ENCODE peak calls at places on chromosomes 1 and 21, in five cellular contexts. J, N, X, O and Y are unnamed samples. For H3K4me1, the result is how much of the 10 kb centered on the place peaks cover.

GRCh38 chr1:150473659-150474058 is 13.6 kb upstream of the TARS2 start:
- DNase-seq in J (no peak), N (no peak), X (peak), O (no peak), Y (no peak)

GRCh38 chr21:20463362-20463761 is 534.8 kb upstream of the NCAM2 start:
- DNase-seq in J (no peak), X (no peak), N (no peak), O (no peak), Y (no peak)

GRCh38 chr1:47787560-47787959 is 209.6 kb downstream of the TRABD2B start:
- DNase-seq in J (no peak), O (no peak), X (no peak), N (no peak), Y (no peak)

GRCh38 chr1:207049974-207050391 is 1.0 kb downstream of the YOD1 start:
- DNase-seq in J (peak), N (no peak), O (no peak), X (peak), Y (peak)

GRCh38 chr1:10753279-10753678 is 43.2 kb downstream of the CASZ1 start:
- DNase-seq in O (no peak), J (no peak), X (no peak), N (no peak), Y (no peak)

GRCh38 chr1:152047954-152048640 is 11.3 kb upstream of the S100A11 start:
- DNase-seq in X (peak), N (peak), J (peak), O (peak), Y (peak)

GRCh38 chr1:23664837-23665795 is 26.5 kb upstream of the RPL11 start:
- DNase-seq in J (no peak), X (peak), O (no peak), N (no peak), Y (no peak)

GRCh38 chr21:45262616-45263015 is 25.1 kb downstream of the POFUT2 start:
- DNase-seq in J (peak), O (peak), X (no peak), N (no peak), Y (no peak)

GRCh38 chr1:25194576-25195020 is 37.7 kb downstream of the SYF2 start:
- DNase-seq in O (no peak), J (no peak), N (no peak), X (no peak), Y (no peak)

GRCh38 chr1:200610846-200611245 is 9.7 kb downstream of the KIF14 start:
- DNase-seq in X (no peak), J (no peak), N (no peak), O (no peak), Y (no peak)

GRCh38 chr1:154075746-154076145 is 79.1 kb downstream of the NUP210L start:
- DNase-seq in J (no peak), O (no peak), N (no peak), X (no peak), Y (no peak)

GRCh38 chr1:51346086-51346942 is 16.0 kb upstream of the TTC39A start:
- DNase-seq in N (no peak), X (no peak), O (no peak), J (no peak), Y (no peak)

GRCh38 chr1:18668750-18669404 is 38.2 kb downstream of the PAX7 start:
- DNase-seq in N (no peak), O (no peak), J (no peak), X (no peak), Y (no peak)

GRCh38 chr1:111967067-111967690 is 22.3 kb downstream of the KCND3 start:
- DNase-seq in O (no peak), N (no peak), X (peak), J (no peak), Y (no peak)

GRCh38 chr21:29812947-29813346 is 126.8 kb downstream of the GRIK1 start:
- DNase-seq in J (no peak), X (no peak), N (no peak), O (no peak), Y (no peak)

GRCh38 chr1:37998089-37998808 is 7.1 kb downstream of the FHL3 start:
- DNase-seq in X (no peak), O (no peak), N (no peak), J (no peak), Y (no peak)

GRCh38 chr1:37997256-37998088 is 7.7 kb upstream of the SF3A3 start:
- DNase-seq in X (no peak), O (peak), N (no peak), J (no peak), Y (no peak)

GRCh38 chr1:37998913-37999433 is 6.3 kb downstream of the FHL3 start:
- DNase-seq in O (peak), X (no peak), J (no peak), N (no peak), Y (no peak)

GRCh38 chr1:37994886-37995566 is 5.2 kb upstream of the SF3A3 start:
- DNase-seq in J (peak), O (peak), X (no peak), N (no peak), Y (no peak)

GRCh38 chr1:37995773-37996379 is 6.1 kb upstream of the SF3A3 start:
- DNase-seq in J (peak), X (peak), N (no peak), O (peak), Y (no peak)
- H3K4me1 ChIP-seq in J (under half), X (under half), N (under half), O (under half), Y (under half)

DNA sequence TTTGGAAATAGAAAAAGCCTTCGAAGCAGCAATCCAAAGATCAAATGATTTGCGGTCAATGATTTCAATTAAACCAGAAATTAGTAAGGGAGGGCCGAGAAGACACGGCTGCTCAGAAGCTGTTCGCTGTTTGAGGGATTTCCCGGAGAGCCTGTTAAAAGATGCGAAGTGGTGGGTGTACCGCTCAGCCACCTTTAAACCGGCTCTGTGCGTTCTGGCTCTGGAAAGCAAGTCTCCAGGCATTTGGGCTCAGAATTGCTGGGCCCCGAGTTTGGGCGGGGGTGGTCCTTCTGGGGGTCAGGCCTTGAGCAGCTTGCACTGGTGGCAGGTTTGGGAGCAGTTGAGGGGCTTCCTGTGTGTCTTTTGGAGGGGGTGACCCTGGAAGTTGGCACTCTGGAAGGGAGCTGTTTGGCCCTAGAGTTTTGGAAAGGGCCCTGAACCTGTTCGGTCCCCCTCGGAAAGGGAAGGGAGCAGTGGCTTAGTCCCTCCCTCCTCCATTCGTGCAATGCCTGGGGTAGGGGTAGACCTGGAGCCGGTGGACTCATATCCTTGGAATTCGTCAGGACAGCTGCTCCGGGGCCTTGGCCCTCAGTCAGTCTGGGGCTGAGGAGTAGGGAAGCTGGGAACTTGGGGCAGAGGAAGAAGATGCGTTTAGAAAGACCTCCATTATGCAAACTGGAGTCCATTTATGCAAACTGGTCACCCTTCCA is 3.2 kb downstream of the SIM2 start:
- DNase-seq in J (peak), X (no peak), O (no peak), N (no peak), Y (no peak)
- H3K4me1 ChIP-seq in J (half or more), X (under half), O (under half), N (under half), Y (under half)

GRCh38 chr21:35202431-35202830 is 153.3 kb upstream of the RUNX1 start:
- DNase-seq in J (no peak), X (no peak), O (no peak), N (no peak), Y (no peak)
- H3K4me1 ChIP-seq in J (under half), X (under half), O (under half), N (under half), Y (under half)

DNA sequence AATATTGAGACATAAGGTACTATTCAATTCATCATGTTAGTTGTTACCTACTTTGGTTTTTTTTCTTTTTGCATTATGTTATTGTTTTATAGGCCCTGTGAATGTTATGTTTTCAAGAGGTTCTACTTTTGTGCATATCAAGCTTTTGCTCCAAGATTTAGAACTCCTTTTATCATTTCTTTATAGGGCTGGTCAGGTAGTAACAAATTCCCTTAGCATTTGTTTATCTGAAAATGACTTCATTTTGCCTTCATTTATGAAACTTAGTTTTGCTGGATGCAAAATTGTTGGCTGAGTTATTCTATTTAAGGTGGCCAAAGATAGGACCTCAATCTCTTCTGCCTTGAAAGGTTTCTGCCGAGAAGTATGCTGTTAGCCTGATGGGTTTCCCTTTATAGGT is 21.3 kb upstream of the MAB21L3 start:
- DNase-seq in J (no peak), N (no peak), O (no peak), X (no peak), Y (no peak)
- H3K4me1 ChIP-seq in J (under half), N (under half), O (under half), X (under half), Y (under half)

DNA sequence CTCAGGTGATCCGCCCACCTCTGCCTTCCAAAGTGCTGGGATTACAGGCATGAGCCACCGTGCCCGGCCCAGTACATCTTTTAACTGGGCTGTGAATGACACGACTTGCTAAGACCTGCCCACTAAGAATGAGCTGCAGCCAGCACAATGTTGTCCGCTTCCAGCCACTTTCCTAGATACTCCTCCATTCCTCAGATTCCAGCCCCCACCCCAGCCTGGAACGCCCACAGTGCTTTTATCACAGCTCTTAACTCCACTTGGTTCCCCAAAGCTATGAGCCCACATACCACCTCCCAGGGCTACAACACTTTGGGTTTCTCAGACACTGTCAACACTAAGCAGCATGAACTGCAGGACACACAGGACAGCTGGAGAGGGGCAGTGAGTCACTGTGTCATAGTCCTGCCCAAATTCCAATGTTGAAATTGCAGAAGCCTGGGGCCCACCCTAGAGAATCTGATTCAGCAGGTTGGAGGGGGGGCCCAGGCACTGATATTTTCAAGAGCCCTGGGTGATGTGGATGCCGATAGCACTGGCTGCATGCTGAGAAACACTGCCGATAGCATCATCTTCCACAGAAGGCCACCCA is 58.0 kb downstream of the ACBD3 start:
- DNase-seq in N (no peak), O (peak), X (peak), J (no peak), Y (no peak)
- H3K4me1 ChIP-seq in N (under half), O (under half), X (under half), J (under half), Y (under half)

DNA sequence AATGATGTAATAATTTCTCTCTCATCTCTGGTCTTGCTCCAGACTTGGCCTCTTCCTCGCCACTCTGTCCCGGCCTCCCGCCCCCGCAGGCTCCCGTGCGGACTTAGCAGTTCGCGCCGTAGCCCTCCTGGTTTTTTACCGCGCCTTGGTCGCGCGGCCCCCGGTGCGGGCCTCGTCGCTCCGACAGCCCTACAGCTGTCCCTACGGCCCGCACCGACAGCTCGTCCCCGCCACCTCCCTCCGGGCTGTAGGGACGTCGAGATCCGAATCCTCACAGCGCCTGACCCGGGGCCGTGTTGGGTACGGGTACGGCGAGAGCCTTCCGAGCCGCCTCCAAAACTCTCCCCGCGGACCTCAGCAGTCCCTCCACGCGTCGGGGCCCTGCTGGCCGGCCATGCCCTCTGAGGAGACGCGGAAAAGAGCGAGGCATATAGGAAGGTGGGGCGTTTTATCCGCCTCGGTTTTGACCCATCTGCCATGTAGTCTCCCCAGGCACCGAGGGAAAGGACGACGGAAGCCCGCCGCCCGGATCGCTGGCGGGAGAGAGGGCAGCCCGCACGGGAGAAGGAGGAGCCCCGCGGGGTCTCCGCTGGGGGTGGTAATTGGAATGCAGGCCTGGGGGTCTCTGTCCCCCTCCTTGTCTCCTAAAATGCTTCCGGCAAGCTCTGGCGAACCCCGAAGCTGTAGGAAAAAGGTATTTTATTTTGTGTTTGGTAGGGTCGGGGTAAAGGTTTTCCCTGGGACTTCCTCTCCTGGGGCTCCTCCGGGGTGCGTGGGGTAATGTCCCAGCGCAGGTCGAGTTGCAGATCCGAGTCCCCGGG is 3.3 kb downstream of the LHX4 start:
- DNase-seq in O (peak), N (no peak), J (no peak), X (no peak), Y (no peak)
- H3K4me1 ChIP-seq in O (under half), N (under half), J (under half), X (under half), Y (under half)

GRCh38 chr1:203580733-203581132 is 45.9 kb upstream of the ATP2B4 start:
- DNase-seq in O (no peak), J (no peak), X (no peak), N (no peak), Y (no peak)
- H3K4me1 ChIP-seq in O (under half), J (under half), X (under half), N (under half), Y (under half)

GRCh38 chr1:210689741-210690635 is 361.3 kb downstream of the HHAT start:
- DNase-seq in J (no peak), N (no peak), X (no peak), O (no peak), Y (no peak)
- H3K4me1 ChIP-seq in J (under half), N (under half), X (under half), O (under half), Y (under half)

GRCh38 chr1:27000092-27000816 is 6.8 kb downstream of the TRNP1 start:
- DNase-seq in J (no peak), X (no peak), N (no peak), O (no peak), Y (no peak)

GRCh38 chr1:26998319-26999300 is 5.1 kb downstream of the TRNP1 start:
- DNase-seq in X (no peak), O (no peak), N (no peak), J (no peak), Y (no peak)

GRCh38 chr1:27000817-27001460 is 7.4 kb downstream of the TRNP1 start:
- DNase-seq in O (no peak), X (no peak), N (no peak), J (no peak), Y (no peak)

GRCh38 chr1:27001570-27002360 is 8.3 kb downstream of the TRNP1 start:
- DNase-seq in N (no peak), J (no peak), O (no peak), X (no peak), Y (no peak)

GRCh38 chr1:26999440-26999987 is 6.0 kb downstream of the TRNP1 start:
- DNase-seq in X (peak), J (no peak), N (no peak), O (peak), Y (no peak)
- H3K4me1 ChIP-seq in X (under half), J (under half), N (under half), O (under half), Y (under half)

GRCh38 chr1:6417961-6418667 is 1.6 kb downstream of the HES2 start:
- DNase-seq in O (no peak), N (no peak), J (no peak), X (no peak), Y (no peak)

GRCh38 chr1:6420594-6421042 is 899 bp upstream of the HES2 start:
- DNase-seq in J (no peak), N (no peak), X (no peak), O (no peak), Y (no peak)

GRCh38 chr1:6418668-6419396 is 887 bp downstream of the HES2 start:
- DNase-seq in O (no peak), N (no peak), J (no peak), X (no peak), Y (no peak)

GRCh38 chr1:6419803-6420593 is at the start of gene HES2:
- DNase-seq in N (no peak), J (no peak), O (no peak), X (no peak), Y (no peak)

DNA sequence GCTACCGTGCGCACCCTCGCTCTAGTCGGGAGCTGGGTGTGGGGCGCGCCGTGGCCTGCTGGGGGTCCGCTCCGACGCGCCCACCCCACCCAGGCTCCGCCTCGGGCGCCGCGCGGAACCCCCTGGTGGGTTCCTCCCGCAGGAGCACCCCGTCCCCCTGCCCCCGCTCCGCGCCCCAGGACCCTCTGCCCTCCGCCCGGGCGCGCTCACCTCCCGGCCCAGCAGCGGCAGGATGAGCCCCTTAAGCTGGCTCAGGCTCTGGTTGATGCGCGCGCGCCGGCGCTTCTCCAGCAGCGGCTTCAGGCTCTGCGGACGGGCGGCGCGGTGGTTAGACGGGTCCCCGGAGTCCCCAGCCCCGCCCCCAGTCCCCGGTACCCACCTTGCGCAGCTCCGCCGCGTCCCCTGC is 319 bp downstream of the HES2 start:
- DNase-seq in O (no peak), J (no peak), X (no peak), N (no peak), Y (no peak)
- H3K4me1 ChIP-seq in O (under half), J (under half), X (under half), N (under half), Y (under half)